ENCODE peak calls at places on chromosomes 6 and 20, in nine cellular contexts. T, C, F, W, Y, I, E, A and X are unnamed samples.
A peak's percentile ranks its signal among the peaks of the same experiment; 100 is the strongest.

GRCh38 chr20:21104466-21104761 is 1.7 kb downstream of the LINC00237 start:
- DNase-seq in T (no peak), A (no peak), W (no peak), C (no peak), I (no peak), E (no peak), Y (no peak), F (no peak), X (no peak)

GRCh38 chr20:57089701-57090144 is 176.7 kb downstream of the BMP7 start:
- DNase-seq in Y (no peak), F (peak; percentile 63), W (peak; percentile 27), C (peak; percentile 16), T (peak; percentile 32), A (peak; percentile 35), I (peak; percentile 86), E (peak; percentile 76), X (peak; percentile 43)

GRCh38 chr6:130421567-130421966 is 55.8 kb downstream of the TMEM200A start:
- DNase-seq in F (no peak), W (peak; percentile 79), C (no peak), A (no peak), E (no peak), Y (no peak), T (no peak), I (no peak), X (no peak)

GRCh38 chr6:149079911-149080501 is 237.5 kb upstream of the TAB2 start:
- DNase-seq in I (no peak), A (peak; percentile 47), C (peak; percentile 65), E (no peak), Y (peak; percentile 80), F (no peak), T (no peak), W (peak; percentile 32), X (no peak)

GRCh38 chr20:1266167-1266973 is at the start of gene SNPH:
- DNase-seq in F (peak; percentile 49), C (peak; percentile 66), E (peak; percentile 47), W (peak; percentile 74), T (peak; percentile 71), I (peak; percentile 92), Y (peak; percentile 84), A (peak; percentile 65), X (no peak)

GRCh38 chr20:30811896-30812671 is 445.4 kb upstream of the DEFB115 start:
- DNase-seq in A (no peak), E (no peak), I (peak; percentile 87), F (peak; percentile 20), C (no peak), T (no peak), W (no peak), Y (no peak), X (no peak)

GRCh38 chr6:29995346-29995777 is 53.0 kb downstream of the HLA-A start:
- DNase-seq in Y (no peak), F (no peak), W (no peak), E (no peak), T (no peak), C (no peak), I (no peak), A (no peak), X (no peak)

GRCh38 chr20:45935416-45936046 is 1.0 kb downstream of the PCIF1 start:
- DNase-seq in T (no peak), E (no peak), I (no peak), A (no peak), F (no peak), W (no peak), C (no peak), Y (no peak), X (no peak)

GRCh38 chr20:42530855-42531674 is 658.6 kb downstream of the PTPRT start:
- DNase-seq in F (peak; percentile 26), I (no peak), W (no peak), E (peak; percentile 26), C (no peak), A (peak; percentile 10), Y (no peak), T (no peak), X (peak; percentile 27)

GRCh38 chr6:25889877-25890853 is 16.1 kb upstream of the SLC17A3 start:
- DNase-seq in F (peak; percentile 48), T (no peak), E (peak; percentile 15), C (peak; percentile 17), I (no peak), W (peak; percentile 32), A (peak; percentile 26), Y (no peak), X (no peak)

GRCh38 chr20:29452186-29452585 is 1805.3 kb upstream of the DEFB115 start:
- DNase-seq in A (no peak), W (no peak), E (no peak), C (no peak), F (no peak), Y (no peak), I (no peak), T (no peak), X (no peak)

GRCh38 chr6:84763397-84764331 is 734 bp downstream of the TBX18 start:
- DNase-seq in W (peak; percentile 89), F (no peak), E (no peak), I (no peak), C (peak; percentile 48), Y (peak; percentile 93), A (peak; percentile 25), T (no peak), X (no peak)

GRCh38 chr20:21074605-21075336 is 31.4 kb downstream of the LINC00237 start:
- DNase-seq in E (no peak), F (no peak), I (no peak), C (no peak), W (no peak), T (no peak), Y (no peak), A (no peak), X (no peak)

GRCh38 chr20:25336561-25337422 is 53.8 kb downstream of the ABHD12 start:
- DNase-seq in Y (no peak), T (no peak), A (peak; percentile 24), W (peak; percentile 53), F (no peak), C (no peak), I (no peak), E (no peak), X (peak; percentile 33)

GRCh38 chr20:46206025-46206424 is 87.9 kb downstream of the CD40 start:
- DNase-seq in C (no peak), T (no peak), E (no peak), W (peak; percentile 16), Y (peak; percentile 71), I (peak; percentile 87), F (no peak), A (peak; percentile 46), X (no peak)

GRCh38 chr20:3814928-3815495 is 5.3 kb upstream of the AP5S1 start:
- DNase-seq in F (no peak), T (no peak), Y (no peak), C (no peak), A (no peak), E (no peak), W (no peak), I (no peak), X (no peak)

GRCh38 chr20:38760978-38761377 is 12.7 kb downstream of the ACTR5 start:
- DNase-seq in E (no peak), F (no peak), T (no peak), I (no peak), Y (no peak), A (no peak), C (no peak), W (no peak), X (no peak)

GRCh38 chr20:38755324-38755910 is 7.2 kb downstream of the ACTR5 start:
- DNase-seq in I (no peak), E (no peak), W (no peak), F (no peak), T (no peak), Y (no peak), A (no peak), C (no peak), X (no peak)

GRCh38 chr20:38759135-38759534 is 10.9 kb downstream of the ACTR5 start:
- DNase-seq in T (no peak), Y (no peak), C (no peak), A (no peak), E (no peak), F (no peak), I (no peak), W (no peak), X (no peak)

GRCh38 chr20:38754924-38755323 is 6.7 kb downstream of the ACTR5 start:
- DNase-seq in A (no peak), C (no peak), W (no peak), F (no peak), I (no peak), T (no peak), Y (no peak), E (no peak), X (no peak)

GRCh38 chr20:38757145-38757800 is 9.0 kb downstream of the ACTR5 start:
- DNase-seq in I (no peak), F (no peak), W (peak; percentile 43), Y (no peak), T (no peak), E (no peak), C (no peak), A (no peak), X (no peak)
- H3K36me3 ChIP-seq in I (peaks cover 86% of the 10 kb centered on the region), F (peaks cover 92% of the 10 kb centered on the region), W (peaks cover 31% of the 10 kb centered on the region), Y (peaks cover 67% of the 10 kb centered on the region), T (peaks cover 36% of the 10 kb centered on the region), E (peaks cover 89% of the 10 kb centered on the region), C (no peaks in the 10 kb centered on the region), A (no peaks in the 10 kb centered on the region), X (peaks cover 14% of the 10 kb centered on the region)

GRCh38 chr6:134028438-134028837 is 24.0 kb downstream of the SLC2A12 start:
- DNase-seq in A (no peak), W (no peak), T (no peak), Y (no peak), I (no peak), F (no peak), C (no peak), E (no peak), X (no peak)
- H3K36me3 ChIP-seq in A (no peaks in the 10 kb centered on the region), W (no peaks in the 10 kb centered on the region), T (no peaks in the 10 kb centered on the region), Y (peaks cover 14% of the 10 kb centered on the region), I (no peaks in the 10 kb centered on the region), F (peaks cover 3% of the 10 kb centered on the region), C (no peaks in the 10 kb centered on the region), E (no peaks in the 10 kb centered on the region), X (no peaks in the 10 kb centered on the region)

GRCh38 chr6:117629119-117629518 is 26.8 kb upstream of the GOPC start:
- DNase-seq in F (no peak), A (no peak), E (no peak), W (no peak), I (no peak), C (no peak), T (no peak), Y (no peak), X (no peak)
- H3K36me3 ChIP-seq in F (no peaks in the 10 kb centered on the region), A (no peaks in the 10 kb centered on the region), E (no peaks in the 10 kb centered on the region), W (no peaks in the 10 kb centered on the region), I (no peaks in the 10 kb centered on the region), C (no peaks in the 10 kb centered on the region), T (no peaks in the 10 kb centered on the region), Y (no peaks in the 10 kb centered on the region), X (no peaks in the 10 kb centered on the region)

DNA sequence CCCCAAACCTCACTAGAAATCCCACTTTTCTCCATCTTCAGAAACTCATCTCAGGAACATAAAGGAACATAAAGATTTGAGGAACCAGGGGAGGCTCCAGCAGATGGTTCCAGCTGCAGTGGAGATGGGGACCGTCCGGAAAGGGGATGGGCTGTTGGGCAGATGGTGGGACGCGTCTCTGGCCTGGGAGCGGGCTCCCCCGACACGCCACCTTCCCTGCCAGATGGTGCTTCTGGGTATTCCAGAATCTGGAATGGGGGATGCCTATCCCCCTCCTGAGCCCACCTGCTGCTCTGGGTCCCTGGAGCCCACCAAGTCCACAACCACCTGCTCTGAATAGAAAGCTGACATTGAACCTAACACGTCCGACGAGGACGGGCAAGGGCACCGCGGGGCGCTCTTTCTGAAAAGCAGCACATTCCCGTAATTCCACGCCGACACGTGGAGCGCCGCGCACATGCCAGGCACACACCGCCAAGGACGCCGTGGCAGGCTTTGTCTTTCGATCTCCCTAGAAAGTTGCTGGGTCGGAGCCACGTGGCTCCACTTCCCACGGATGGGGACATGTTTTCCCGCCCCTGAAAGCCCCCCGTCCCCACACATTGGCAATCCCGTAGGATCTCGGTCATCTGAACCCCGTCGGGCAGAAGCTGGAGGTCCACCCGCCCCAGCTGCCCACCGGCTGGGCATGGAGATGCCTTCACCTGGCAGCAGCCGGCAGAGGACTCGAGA is 27.3 kb downstream of the SLC2A4RG start:
- DNase-seq in C (no peak), T (no peak), W (no peak), I (no peak), E (no peak), Y (no peak), A (no peak), F (no peak), X (no peak)
- H3K36me3 ChIP-seq in C (no peaks in the 10 kb centered on the region), T (no peaks in the 10 kb centered on the region), W (no peaks in the 10 kb centered on the region), I (peaks cover 6% of the 10 kb centered on the region), E (no peaks in the 10 kb centered on the region), Y (peaks cover 12% of the 10 kb centered on the region), A (peaks cover 6% of the 10 kb centered on the region), F (peaks cover 73% of the 10 kb centered on the region), X (peaks cover 8% of the 10 kb centered on the region)